ENCODE peak calls at places on chromosomes 11 and 22, in seven cellular contexts. T is IMR-90, A is K562, W is A549, B is GM12878, L is H1, C is HepG2. Q is an unnamed sample.

GRCh38 chr11:282630-283360 is 4.6 kb downstream of the NLRP6 start:
- DNase-seq in T (no peak), A (no peak), W (no peak), B (no peak), L (peak; percentile 43), C (no peak), Q (no peak)

GRCh38 chr11:32039149-32039548 is 51.7 kb upstream of the RCN1 start:
- DNase-seq in T (no peak), A (no peak), W (no peak), B (no peak), L (no peak), C (no peak), Q (no peak)

GRCh38 chr11:95917188-95918036 is 6.5 kb downstream of the MTMR2 start:
- DNase-seq in T (peak; percentile 30), A (no peak), W (no peak), B (no peak), L (no peak), C (no peak), Q (no peak)

GRCh38 chr22:24937114-24937513 is 9.4 kb downstream of the LHFPL7 start:
- DNase-seq in T (no peak), A (no peak), W (no peak), B (no peak), L (no peak), C (peak; percentile 24), Q (no peak)

GRCh38 chr11:39190751-39191150 is 2268.7 kb downstream of the LRRC4C start:
- DNase-seq in T (no peak), A (no peak), W (no peak), B (no peak), L (no peak), C (no peak), Q (no peak)

GRCh38 chr11:86483591-86484163 is 109.0 kb downstream of the CCDC81 start:
- DNase-seq in T (no peak), A (no peak), W (no peak), B (no peak), L (no peak), C (no peak), Q (no peak)

GRCh38 chr11:66002648-66003225 is 434 bp downstream of the BANF1 start:
- DNase-seq in T (peak; percentile 48), A (peak; percentile 84), W (peak; percentile 44), B (no peak), L (no peak), C (peak; percentile 45), Q (no peak)

GRCh38 chr22:22233081-22233480 is 11.5 kb upstream of the VPREB1 start:
- DNase-seq in T (no peak), A (no peak), W (no peak), B (no peak), L (no peak), C (no peak), Q (no peak)

DNA sequence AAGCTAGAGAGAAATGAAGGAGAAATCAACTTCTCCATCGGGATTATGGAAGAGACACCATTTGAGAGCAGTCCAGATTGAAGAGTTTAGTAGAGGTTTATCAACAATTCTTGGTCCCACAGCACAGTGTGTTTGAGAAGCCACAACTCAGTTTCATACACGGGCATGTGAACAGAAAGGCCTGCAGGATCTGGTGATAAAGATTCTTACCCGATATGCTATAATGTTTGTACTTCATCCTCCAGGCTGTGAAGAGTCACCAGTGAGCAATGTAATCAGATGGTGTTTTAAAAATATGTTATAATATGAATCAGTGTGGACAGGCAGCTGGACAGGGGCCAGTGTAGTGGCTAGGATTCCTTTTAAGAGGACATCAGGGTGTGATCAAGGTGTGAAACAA is 29.7 kb upstream of the VWA5A start:
- DNase-seq in T (peak; percentile 26), A (no peak), W (no peak), B (no peak), L (no peak), C (no peak), Q (no peak)
- H3K4me2 ChIP-seq in T (no peak overlapping the region), A (no peak overlapping the region), W (no peak overlapping the region), B (no peak overlapping the region), L (no peak overlapping the region), C (no peak overlapping the region), Q (no peak overlapping the region)

GRCh38 chr11:117303101-117303500 is 12.0 kb downstream of the BACE1-AS start:
- DNase-seq in T (no peak), A (no peak), W (no peak), B (no peak), L (no peak), C (peak; percentile 38), Q (no peak)
- TF ChIP-seq CEBPB in T (no peak), A (no peak), W (no peak), B (no peak), L (no peak), C (no peak), Q (no peak)

DNA sequence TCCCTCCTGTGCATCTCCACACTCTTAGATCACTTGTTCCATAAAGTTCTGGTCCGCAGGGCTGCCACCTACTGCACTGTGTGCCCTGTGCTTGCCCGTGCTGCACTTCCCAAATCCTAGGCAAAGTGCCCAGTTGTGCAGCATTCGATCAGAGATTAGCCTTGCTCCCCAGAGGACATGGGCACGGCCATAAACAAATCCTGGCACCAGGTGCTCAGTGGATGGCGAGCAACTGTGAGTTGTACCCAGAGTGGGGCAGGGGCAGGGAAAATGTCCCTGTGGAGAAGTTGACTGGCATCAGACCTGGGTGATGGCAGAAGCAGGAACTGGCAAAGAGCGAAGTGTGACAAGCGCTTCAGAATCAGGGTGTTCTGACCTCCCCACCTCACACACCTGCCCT is 4.7 kb downstream of the FADS2 start:
- DNase-seq in T (no peak), A (no peak), W (no peak), B (no peak), L (no peak), C (no peak), Q (no peak)
- H3K4me2 ChIP-seq in T (no peak overlapping the region), A (no peak overlapping the region), W (no peak overlapping the region), B (peak overlapping the region; percentile 87), L (no peak overlapping the region), C (no peak overlapping the region), Q (no peak overlapping the region)

GRCh38 chr11:22725079-22725478 is 58.7 kb downstream of the GAS2 start:
- DNase-seq in T (peak; percentile 1), A (no peak), W (no peak), B (no peak), L (no peak), C (no peak), Q (no peak)
- TF ChIP-seq CEBPB in T (no peak), A (no peak), W (no peak), B (no peak), L (no peak), C (no peak), Q (no peak)

DNA sequence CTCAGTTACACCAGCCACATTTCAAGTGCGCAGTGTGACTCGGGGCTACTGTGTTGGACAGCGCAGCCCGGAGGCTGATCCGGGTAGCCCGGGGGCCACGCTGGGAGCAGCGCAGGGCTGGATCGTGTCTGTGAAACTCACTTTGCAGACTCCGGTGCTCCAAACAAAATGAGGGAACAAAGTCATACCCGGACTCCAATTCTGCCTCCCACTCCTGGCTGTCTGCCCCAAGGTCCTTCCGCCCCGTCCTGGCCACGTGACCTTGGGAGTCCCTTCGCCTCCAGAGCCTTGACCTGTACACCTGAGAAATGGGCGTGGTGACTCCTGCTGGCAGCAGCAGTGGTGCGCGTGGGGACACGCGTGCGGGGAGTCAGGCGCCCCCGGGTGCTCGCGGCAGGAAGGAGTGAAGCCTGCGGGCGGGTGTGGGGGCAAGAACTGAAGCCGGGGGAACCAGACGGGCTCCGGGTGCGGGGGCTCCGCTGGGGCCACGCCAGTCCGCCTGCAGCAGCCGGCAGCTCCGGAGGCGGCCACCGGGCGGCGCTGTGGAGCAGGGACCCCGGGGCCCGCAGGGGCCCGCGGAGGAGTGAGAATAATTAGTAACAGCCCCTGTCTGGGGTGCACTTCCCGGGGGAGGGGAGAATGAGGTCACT is 42.4 kb downstream of the KCNJ4 start:
- DNase-seq in T (no peak), A (peak; percentile 82), W (peak; percentile 40), B (no peak), L (peak; percentile 94), C (no peak), Q (no peak)
- H3K4me2 ChIP-seq in T (peak overlapping the region; percentile 9), A (peak overlapping the region; percentile 67), W (peak overlapping the region; percentile 87), B (no peak overlapping the region), L (no peak overlapping the region), C (peak overlapping the region; percentile 68), Q (peak overlapping the region; percentile 90)

DNA sequence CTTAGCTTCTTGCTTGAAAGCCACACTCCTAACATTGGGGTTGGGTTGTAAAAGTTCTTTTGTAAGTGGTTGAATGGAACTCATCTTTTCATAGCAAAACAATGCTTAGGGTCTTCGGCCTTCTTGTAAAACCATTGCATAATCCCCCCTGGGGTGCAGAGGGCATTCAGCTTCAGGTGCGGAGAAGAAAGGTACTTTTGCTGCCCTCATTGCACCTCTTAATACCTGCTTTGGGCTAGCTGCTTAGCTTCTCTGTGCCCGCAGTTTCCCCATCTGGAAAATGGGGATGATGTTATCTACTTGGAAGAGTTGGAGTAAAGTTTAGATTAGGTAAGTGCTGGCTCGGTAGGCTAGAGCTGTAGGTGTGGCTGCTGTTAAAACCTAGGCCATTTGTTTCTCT is 10.1 kb downstream of the TEAD1 start:
- DNase-seq in T (no peak), A (no peak), W (no peak), B (no peak), L (no peak), C (no peak), Q (no peak)
- TF ChIP-seq CEBPB in T (no peak), A (no peak), W (no peak), B (no peak), L (peak; percentile 93), C (no peak), Q (no peak)

DNA sequence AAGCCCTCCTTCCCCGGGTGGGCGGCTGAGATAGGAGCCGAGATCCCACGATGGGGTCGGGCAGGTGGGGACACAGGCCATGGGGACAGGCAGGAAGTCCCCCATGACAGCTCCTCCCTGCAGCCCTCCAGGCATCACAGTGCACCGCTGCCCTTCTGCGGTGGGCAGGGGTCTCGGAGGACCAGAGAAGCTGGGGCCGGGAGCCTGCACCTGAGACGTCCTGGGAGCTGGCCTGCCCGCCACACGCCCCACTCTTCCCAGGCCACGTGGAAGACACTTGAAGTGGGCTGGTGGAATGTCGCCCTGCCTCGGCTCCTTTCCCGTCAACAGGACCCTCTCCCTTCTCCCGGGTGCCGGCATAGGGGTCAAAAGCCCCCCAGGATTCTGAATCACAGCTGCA is 55.4 kb downstream of the ELFN2 start:
- DNase-seq in T (no peak), A (no peak), W (no peak), B (no peak), L (no peak), C (no peak), Q (no peak)
- H3K4me2 ChIP-seq in T (no peak overlapping the region), A (no peak overlapping the region), W (no peak overlapping the region), B (no peak overlapping the region), L (no peak overlapping the region), C (no peak overlapping the region), Q (no peak overlapping the region)

DNA sequence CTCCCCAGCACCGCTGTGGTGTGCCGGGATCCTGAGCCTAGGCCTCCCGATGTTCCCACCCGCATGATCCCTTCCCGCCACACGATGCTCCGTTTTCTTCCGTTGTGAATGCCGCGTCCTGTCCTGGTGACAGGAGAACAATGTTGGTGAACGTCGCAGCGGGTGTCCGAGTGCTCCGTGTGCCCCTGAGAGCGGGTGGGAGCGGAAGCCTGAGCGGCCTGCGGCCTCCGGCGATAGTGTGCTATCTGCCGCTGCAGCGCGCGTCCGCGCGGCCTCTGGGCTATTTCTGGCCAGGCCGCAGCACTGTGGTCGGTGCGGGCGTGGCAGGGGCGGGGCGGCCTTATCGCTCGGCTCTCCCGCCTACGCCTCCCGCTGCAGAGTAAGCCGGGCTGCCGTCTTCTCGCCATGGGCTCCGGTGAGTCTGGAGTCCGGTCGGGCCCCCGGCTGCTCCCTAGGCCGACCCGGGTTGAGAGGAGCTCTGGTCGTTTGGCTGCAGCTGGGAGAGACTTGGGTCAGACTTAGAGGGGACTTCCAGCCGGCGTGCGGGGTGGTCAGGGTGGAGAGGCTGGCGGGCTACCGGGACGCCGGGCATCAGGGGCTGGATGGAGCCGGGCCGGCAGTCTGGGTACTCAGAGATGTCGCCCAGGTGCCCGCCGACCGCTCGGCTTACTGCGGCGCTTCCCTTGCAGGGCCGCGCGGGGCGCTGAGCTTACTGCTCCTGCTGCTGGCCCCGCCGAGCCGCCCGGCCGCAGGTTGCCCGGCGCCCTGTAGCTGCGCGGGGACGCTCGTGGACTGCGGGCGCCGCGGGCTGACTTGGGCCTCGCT is at the start of gene GP1BB:
- DNase-seq in T (no peak), A (peak; percentile 100), W (no peak), B (no peak), L (peak; percentile 74), C (no peak), Q (no peak)
- TF ChIP-seq CEBPB in T (no peak), A (no peak), W (no peak), B (no peak), L (no peak), C (no peak), Q (no peak)